ENCODE peak calls at places on chromosomes 2 and 18, in five cellular contexts. One of them, this sample, is unnamed.

GRCh38 chr2:174750923-174751441 is 13.3 kb downstream of the CHRNA1 start:
- DNase-seq in T-helper 9 cell: peak
- DNase-seq in NCI-H1694 treated with DMSO at 0.1 percent for 48 hours: no peak
- DNase-seq in IMR-90: no peak
- DNase-seq in fibroblast of lung: no peak
- DNase-seq in this sample: no peak

GRCh38 chr2:19673213-19673791 is 228.5 kb downstream of the TTC32 start:
- DNase-seq in T-helper 9 cell: no peak
- DNase-seq in NCI-H1694 treated with DMSO at 0.1 percent for 48 hours: no peak
- DNase-seq in IMR-90: peak
- DNase-seq in fibroblast of lung: peak
- DNase-seq in this sample: no peak

GRCh38 chr2:207503234-207503633 is 26.5 kb upstream of the CREB1 start:
- DNase-seq in T-helper 9 cell: no peak
- DNase-seq in NCI-H1694 treated with DMSO at 0.1 percent for 48 hours: no peak
- DNase-seq in IMR-90: no peak
- DNase-seq in fibroblast of lung: no peak
- DNase-seq in this sample: no peak

GRCh38 chr2:162202203-162202602 is 41.0 kb downstream of the FAP start:
- DNase-seq in T-helper 9 cell: no peak
- DNase-seq in NCI-H1694 treated with DMSO at 0.1 percent for 48 hours: no peak
- DNase-seq in IMR-90: no peak
- DNase-seq in fibroblast of lung: no peak
- DNase-seq in this sample: no peak

GRCh38 chr2:42141687-42142475 is 27.3 kb upstream of the EML4 start:
- DNase-seq in T-helper 9 cell: no peak
- DNase-seq in NCI-H1694 treated with DMSO at 0.1 percent for 48 hours: peak
- DNase-seq in IMR-90: peak
- DNase-seq in fibroblast of lung: peak
- DNase-seq in this sample: peak

GRCh38 chr2:230898661-230899091 is 26.4 kb downstream of the GPR55 start:
- DNase-seq in T-helper 9 cell: no peak
- DNase-seq in NCI-H1694 treated with DMSO at 0.1 percent for 48 hours: no peak
- DNase-seq in IMR-90: no peak
- DNase-seq in fibroblast of lung: no peak
- DNase-seq in this sample: no peak

GRCh38 chr2:134718095-134718955 is 475 bp downstream of the TMEM163 start:
- DNase-seq in T-helper 9 cell: no peak
- DNase-seq in NCI-H1694 treated with DMSO at 0.1 percent for 48 hours: no peak
- DNase-seq in IMR-90: no peak
- DNase-seq in fibroblast of lung: no peak
- DNase-seq in this sample: peak

GRCh38 chr18:31950620-31951019 is 7.7 kb upstream of the TRAPPC8 start:
- DNase-seq in T-helper 9 cell: no peak
- DNase-seq in NCI-H1694 treated with DMSO at 0.1 percent for 48 hours: no peak
- DNase-seq in IMR-90: no peak
- DNase-seq in fibroblast of lung: no peak
- DNase-seq in this sample: no peak

GRCh38 chr18:74724186-74724585 is 126.5 kb downstream of the ZNF407 start:
- DNase-seq in T-helper 9 cell: no peak
- DNase-seq in NCI-H1694 treated with DMSO at 0.1 percent for 48 hours: no peak
- DNase-seq in IMR-90: peak
- DNase-seq in fibroblast of lung: peak
- DNase-seq in this sample: no peak

GRCh38 chr2:62303818-62304217 is 107.9 kb downstream of the B3GNT2 start:
- DNase-seq in T-helper 9 cell: no peak
- DNase-seq in NCI-H1694 treated with DMSO at 0.1 percent for 48 hours: no peak
- DNase-seq in IMR-90: no peak
- DNase-seq in fibroblast of lung: no peak
- DNase-seq in this sample: no peak

GRCh38 chr2:240400319-240401161 is 34.9 kb upstream of the GPC1 start:
- DNase-seq in T-helper 9 cell: no peak
- DNase-seq in NCI-H1694 treated with DMSO at 0.1 percent for 48 hours: no peak
- DNase-seq in IMR-90: no peak
- DNase-seq in fibroblast of lung: no peak
- DNase-seq in this sample: no peak

GRCh38 chr2:96816836-96817702 is 1.0 kb downstream of the CNNM3 start:
- DNase-seq in T-helper 9 cell: no peak
- DNase-seq in NCI-H1694 treated with DMSO at 0.1 percent for 48 hours: no peak
- DNase-seq in IMR-90: peak
- DNase-seq in fibroblast of lung: peak
- DNase-seq in this sample: no peak

GRCh38 chr2:237662671-237663093 is 35.3 kb downstream of the LRRFIP1 start:
- DNase-seq in T-helper 9 cell: peak
- DNase-seq in NCI-H1694 treated with DMSO at 0.1 percent for 48 hours: peak
- DNase-seq in IMR-90: peak
- DNase-seq in fibroblast of lung: peak
- DNase-seq in this sample: no peak

GRCh38 chr2:161990741-161991140 is 83.3 kb downstream of the DPP4 start:
- DNase-seq in T-helper 9 cell: no peak
- DNase-seq in NCI-H1694 treated with DMSO at 0.1 percent for 48 hours: no peak
- DNase-seq in IMR-90: peak
- DNase-seq in fibroblast of lung: peak
- DNase-seq in this sample: no peak

GRCh38 chr2:227796044-227796780 is 17.4 kb upstream of the CCL20 start:
- DNase-seq in T-helper 9 cell: no peak
- DNase-seq in NCI-H1694 treated with DMSO at 0.1 percent for 48 hours: no peak
- DNase-seq in IMR-90: no peak
- DNase-seq in fibroblast of lung: no peak
- DNase-seq in this sample: no peak

GRCh38 chr2:197804758-197805597 is 585 bp downstream of the PLCL1 start:
- DNase-seq in T-helper 9 cell: peak
- DNase-seq in NCI-H1694 treated with DMSO at 0.1 percent for 48 hours: no peak
- DNase-seq in IMR-90: peak
- DNase-seq in fibroblast of lung: peak
- DNase-seq in this sample: peak

GRCh38 chr2:54591551-54591950 is 131.9 kb upstream of the EML6 start:
- DNase-seq in T-helper 9 cell: no peak
- DNase-seq in NCI-H1694 treated with DMSO at 0.1 percent for 48 hours: peak
- DNase-seq in IMR-90: no peak
- DNase-seq in fibroblast of lung: no peak
- DNase-seq in this sample: peak

GRCh38 chr2:223203971-223204370 is 152.0 kb downstream of the KCNE4 start:
- DNase-seq in T-helper 9 cell: no peak
- DNase-seq in NCI-H1694 treated with DMSO at 0.1 percent for 48 hours: no peak
- DNase-seq in IMR-90: peak
- DNase-seq in fibroblast of lung: peak
- DNase-seq in this sample: no peak

GRCh38 chr2:66362651-66363050 is 72.3 kb upstream of the MEIS1 start:
- DNase-seq in T-helper 9 cell: no peak
- DNase-seq in NCI-H1694 treated with DMSO at 0.1 percent for 48 hours: no peak
- DNase-seq in IMR-90: no peak
- DNase-seq in fibroblast of lung: no peak
- DNase-seq in this sample: no peak

GRCh38 chr2:102672124-102672786 is 52.9 kb downstream of the SLC9A2 start:
- DNase-seq in T-helper 9 cell: no peak
- DNase-seq in NCI-H1694 treated with DMSO at 0.1 percent for 48 hours: no peak
- DNase-seq in IMR-90: no peak
- DNase-seq in fibroblast of lung: no peak
- DNase-seq in this sample: no peak

GRCh38 chr2:19649785-19650380 is 251.9 kb downstream of the TTC32 start:
- DNase-seq in T-helper 9 cell: no peak
- DNase-seq in NCI-H1694 treated with DMSO at 0.1 percent for 48 hours: no peak
- DNase-seq in IMR-90: peak
- DNase-seq in fibroblast of lung: peak
- DNase-seq in this sample: no peak

GRCh38 chr18:22789600-22789999 is 143.5 kb upstream of the RBBP8 start:
- DNase-seq in T-helper 9 cell: no peak
- DNase-seq in NCI-H1694 treated with DMSO at 0.1 percent for 48 hours: no peak
- DNase-seq in IMR-90: no peak
- DNase-seq in fibroblast of lung: no peak
- DNase-seq in this sample: no peak

GRCh38 chr2:238042849-238043584 is 17.8 kb upstream of the SCLY start:
- DNase-seq in T-helper 9 cell: no peak
- DNase-seq in NCI-H1694 treated with DMSO at 0.1 percent for 48 hours: no peak
- DNase-seq in IMR-90: peak
- DNase-seq in fibroblast of lung: no peak
- DNase-seq in this sample: no peak

GRCh38 chr18:55509631-55510372 is 78.2 kb downstream of the TCF4 start:
- DNase-seq in T-helper 9 cell: no peak
- DNase-seq in NCI-H1694 treated with DMSO at 0.1 percent for 48 hours: no peak
- DNase-seq in IMR-90: peak
- DNase-seq in fibroblast of lung: peak
- DNase-seq in this sample: no peak

GRCh38 chr2:182636694-182637093 is 79.4 kb upstream of the DNAJC10 start:
- DNase-seq in T-helper 9 cell: no peak
- DNase-seq in NCI-H1694 treated with DMSO at 0.1 percent for 48 hours: no peak
- DNase-seq in IMR-90: no peak
- DNase-seq in fibroblast of lung: no peak
- DNase-seq in this sample: no peak

GRCh38 chr2:211113294-211114175 is 557.1 kb downstream of the CPS1 start:
- DNase-seq in T-helper 9 cell: no peak
- DNase-seq in NCI-H1694 treated with DMSO at 0.1 percent for 48 hours: peak
- DNase-seq in IMR-90: no peak
- DNase-seq in fibroblast of lung: no peak
- DNase-seq in this sample: peak

GRCh38 chr2:172086349-172087190 is 1.3 kb downstream of the DLX1 start:
- DNase-seq in T-helper 9 cell: peak
- DNase-seq in NCI-H1694 treated with DMSO at 0.1 percent for 48 hours: no peak
- DNase-seq in IMR-90: no peak
- DNase-seq in fibroblast of lung: no peak
- DNase-seq in this sample: no peak

GRCh38 chr2:27211241-27211942 is 449 bp upstream of the ATRAID start:
- DNase-seq in T-helper 9 cell: no peak
- DNase-seq in NCI-H1694 treated with DMSO at 0.1 percent for 48 hours: peak
- DNase-seq in IMR-90: no peak
- DNase-seq in fibroblast of lung: no peak
- DNase-seq in this sample: no peak

GRCh38 chr18:74217476-74218143 is 69.3 kb downstream of the TIMM21 start:
- DNase-seq in T-helper 9 cell: no peak
- DNase-seq in NCI-H1694 treated with DMSO at 0.1 percent for 48 hours: no peak
- DNase-seq in IMR-90: no peak
- DNase-seq in fibroblast of lung: no peak
- DNase-seq in this sample: no peak

GRCh38 chr2:173087214-173087581 is 11.6 kb downstream of the MAP3K20 start:
- DNase-seq in T-helper 9 cell: no peak
- DNase-seq in NCI-H1694 treated with DMSO at 0.1 percent for 48 hours: no peak
- DNase-seq in IMR-90: peak
- DNase-seq in fibroblast of lung: peak
- DNase-seq in this sample: no peak

GRCh38 chr18:58541789-58542425 is 87.0 kb downstream of the ALPK2 start:
- DNase-seq in T-helper 9 cell: peak
- DNase-seq in NCI-H1694 treated with DMSO at 0.1 percent for 48 hours: no peak
- DNase-seq in IMR-90: peak
- DNase-seq in fibroblast of lung: peak
- DNase-seq in this sample: no peak

GRCh38 chr2:133674433-133675331 is 106.4 kb upstream of the NCKAP5 start:
- DNase-seq in T-helper 9 cell: no peak
- DNase-seq in NCI-H1694 treated with DMSO at 0.1 percent for 48 hours: peak
- DNase-seq in IMR-90: peak
- DNase-seq in fibroblast of lung: peak
- DNase-seq in this sample: no peak

GRCh38 chr2:48249093-48249492 is 280.9 kb upstream of the STON1 start:
- DNase-seq in T-helper 9 cell: no peak
- DNase-seq in NCI-H1694 treated with DMSO at 0.1 percent for 48 hours: peak
- DNase-seq in IMR-90: peak
- DNase-seq in fibroblast of lung: peak
- DNase-seq in this sample: peak

GRCh38 chr2:211270257-211270656 is 713.9 kb downstream of the CPS1 start:
- DNase-seq in T-helper 9 cell: no peak
- DNase-seq in NCI-H1694 treated with DMSO at 0.1 percent for 48 hours: no peak
- DNase-seq in IMR-90: no peak
- DNase-seq in fibroblast of lung: no peak
- DNase-seq in this sample: no peak